ENCODE peak calls at places on chromosome X, in nine cellular contexts. W is hepatocyte, Q is PC-3, A is SK-N-SH, N is HCT116, M is GM23248, K is OCI-LY7, H is neural progenitor cell, D is GM23338. Z is an unnamed sample.

GRCh38 chrX:14616876-14617275 is 87.5 kb downstream of the GLRA2 start:
- DNase-seq in W (no peak), Q (no peak), A (no peak), N (no peak), M (peak; percentile 80), K (no peak), H (no peak), D (no peak), Z (no peak)

GRCh38 chrX:16319929-16320328 is 152.6 kb downstream of the MAGEB17 start:
- DNase-seq in W (no peak), Q (no peak), A (no peak), N (no peak), M (peak; percentile 8), K (no peak), H (no peak), D (no peak), Z (no peak)

GRCh38 chrX:154472685-154473632 is 6.1 kb downstream of the LAGE3 start:
- DNase-seq in W (no peak), Q (no peak), A (no peak), N (no peak), M (no peak), K (no peak), H (no peak), D (no peak), Z (no peak)

GRCh38 chrX:39624166-39624565 is 473.6 kb downstream of the BCOR start:
- DNase-seq in W (no peak), Q (no peak), A (no peak), N (no peak), M (no peak), K (no peak), H (no peak), D (no peak), Z (no peak)

GRCh38 chrX:107485019-107485418 is 35.6 kb downstream of the FRMPD3 start:
- DNase-seq in W (no peak), Q (no peak), A (no peak), N (no peak), M (no peak), K (peak; percentile 34), H (no peak), D (no peak), Z (no peak)

GRCh38 chrX:78517124-78517523 is 142.0 kb downstream of the RTL3 start:
- DNase-seq in W (no peak), Q (peak; percentile 80), A (no peak), N (no peak), M (no peak), K (no peak), H (no peak), D (no peak), Z (peak; percentile 76)

GRCh38 chrX:44843753-44844152 is at the start of gene DUSP21:
- DNase-seq in W (no peak), Q (no peak), A (no peak), N (no peak), M (no peak), K (no peak), H (peak; percentile 6), D (no peak), Z (no peak)

GRCh38 chrX:11597479-11597878 is 68.2 kb downstream of the ARHGAP6 start:
- DNase-seq in W (no peak), Q (no peak), A (no peak), N (no peak), M (no peak), K (no peak), H (no peak), D (no peak), Z (no peak)

GRCh38 chrX:10648608-10649007 is 28.2 kb upstream of the MID1 start:
- DNase-seq in W (peak; percentile 24), Q (no peak), A (peak; percentile 6), N (no peak), M (peak; percentile 69), K (no peak), H (no peak), D (no peak), Z (no peak)

GRCh38 chrX:106889468-106889867 is 13.7 kb downstream of the RIPPLY1 start:
- DNase-seq in W (no peak), Q (no peak), A (no peak), N (no peak), M (no peak), K (no peak), H (no peak), D (no peak), Z (no peak)

GRCh38 chrX:154696328-154697045 is 43.1 kb upstream of the CTAG2 start:
- DNase-seq in W (no peak), Q (peak; percentile 71), A (no peak), N (no peak), M (peak; percentile 83), K (no peak), H (no peak), D (no peak), Z (no peak)

GRCh38 chrX:13103914-13104274 is 59.5 kb upstream of the FAM9C start:
- DNase-seq in W (no peak), Q (no peak), A (no peak), N (no peak), M (no peak), K (no peak), H (no peak), D (no peak), Z (no peak)

GRCh38 chrX:13099121-13099520 is 54.7 kb upstream of the FAM9C start:
- DNase-seq in W (no peak), Q (peak; percentile 4), A (no peak), N (no peak), M (no peak), K (no peak), H (no peak), D (no peak), Z (no peak)

GRCh38 chrX:13102636-13103035 is 58.2 kb upstream of the FAM9C start:
- DNase-seq in W (no peak), Q (peak; percentile 22), A (no peak), N (no peak), M (no peak), K (no peak), H (no peak), D (no peak), Z (no peak)

GRCh38 chrX:13103111-13103913 is 58.9 kb upstream of the FAM9C start:
- DNase-seq in W (no peak), Q (peak; percentile 49), A (no peak), N (no peak), M (peak; percentile 27), K (no peak), H (no peak), D (no peak), Z (no peak)

GRCh38 chrX:13101439-13102139 is 57.2 kb upstream of the FAM9C start:
- DNase-seq in W (peak; percentile 87), Q (peak; percentile 91), A (no peak), N (peak; percentile 73), M (peak; percentile 90), K (no peak), H (no peak), D (no peak), Z (no peak)
- H3K4me2 ChIP-seq in W (peak overlapping the region; percentile 34), Q (peak overlapping the region; percentile 62), A (peak overlapping the region; percentile 39), N (peak overlapping the region; percentile 72), M (peak overlapping the region; percentile 42), K (no peak overlapping the region), H (no peak overlapping the region), D (no peak overlapping the region), Z (no peak overlapping the region)

DNA sequence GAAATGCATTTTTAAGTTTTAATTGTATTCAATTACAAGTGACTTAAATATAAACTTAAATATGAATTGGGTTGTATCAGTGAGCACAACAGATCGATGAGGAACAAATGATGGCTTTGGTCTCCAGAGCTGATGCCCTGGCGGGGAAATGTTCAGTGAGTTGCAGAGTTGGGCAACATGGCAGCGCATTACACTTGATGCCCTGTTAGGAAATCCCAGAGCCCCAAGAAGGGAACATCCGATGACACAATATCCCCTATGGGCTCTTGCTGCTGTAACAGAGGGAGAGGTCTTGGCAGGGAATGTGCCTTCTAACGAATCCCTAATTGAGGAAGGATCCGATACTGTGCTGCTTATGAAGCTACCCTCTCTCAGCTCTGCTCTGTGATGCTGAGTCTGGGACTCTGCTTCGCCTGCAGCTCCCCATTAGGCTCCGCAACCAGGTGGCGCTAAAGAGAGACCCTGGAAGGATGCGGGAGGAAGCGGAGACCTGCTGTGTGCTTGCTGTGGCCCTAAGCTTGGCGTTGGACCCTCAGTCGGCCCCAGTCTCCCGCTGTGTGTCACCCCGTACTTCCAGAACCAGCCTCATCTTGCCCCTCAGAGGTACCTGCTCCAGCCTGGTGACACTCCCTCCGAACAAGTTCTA is 38.9 kb downstream of the PDHA1 start:
- DNase-seq in W (peak; percentile 61), Q (peak; percentile 68), A (peak; percentile 38), N (peak; percentile 15), M (peak; percentile 42), K (peak; percentile 55), H (peak; percentile 74), D (peak; percentile 77), Z (peak; percentile 55)
- TF ChIP-seq EZH2phosphoT487 in W (no peak), Q (no peak), A (no peak), N (no peak), M (no peak), K (no peak), H (no peak), D (no peak), Z (no peak)

GRCh38 chrX:7925867-7926472 is 1.2 kb downstream of the PNPLA4 start:
- DNase-seq in W (peak; percentile 71), Q (peak; percentile 76), A (peak; percentile 49), N (peak; percentile 27), M (peak; percentile 54), K (peak; percentile 62), H (peak; percentile 68), D (peak; percentile 71), Z (peak; percentile 51)

GRCh38 chrX:7926914-7927258 is 327 bp downstream of the PNPLA4 start:
- DNase-seq in W (no peak), Q (no peak), A (no peak), N (no peak), M (no peak), K (no peak), H (no peak), D (no peak), Z (no peak)

GRCh38 chrX:7921750-7922149 is 5.5 kb downstream of the PNPLA4 start:
- DNase-seq in W (no peak), Q (no peak), A (no peak), N (no peak), M (no peak), K (no peak), H (no peak), D (no peak), Z (no peak)

GRCh38 chrX:7927259-7928167 is at the start of gene PNPLA4:
- DNase-seq in W (peak; percentile 89), Q (peak; percentile 87), A (peak; percentile 81), N (peak; percentile 72), M (peak; percentile 68), K (peak; percentile 87), H (peak; percentile 87), D (peak; percentile 80), Z (peak; percentile 11)

GRCh38 chrX:7926501-7926900 is 712 bp downstream of the PNPLA4 start:
- DNase-seq in W (no peak), Q (peak; percentile 34), A (no peak), N (no peak), M (peak; percentile 10), K (peak; percentile 0), H (no peak), D (no peak), Z (no peak)
- H2AFZ ChIP-seq in W (peak overlapping the region; percentile 71), Q (peak overlapping the region; percentile 93), A (peak overlapping the region; percentile 94), N (no peak overlapping the region), M (peak overlapping the region; percentile 98), K (peak overlapping the region; percentile 89), H (no peak overlapping the region), D (no peak overlapping the region), Z (peak overlapping the region; percentile 42)

DNA sequence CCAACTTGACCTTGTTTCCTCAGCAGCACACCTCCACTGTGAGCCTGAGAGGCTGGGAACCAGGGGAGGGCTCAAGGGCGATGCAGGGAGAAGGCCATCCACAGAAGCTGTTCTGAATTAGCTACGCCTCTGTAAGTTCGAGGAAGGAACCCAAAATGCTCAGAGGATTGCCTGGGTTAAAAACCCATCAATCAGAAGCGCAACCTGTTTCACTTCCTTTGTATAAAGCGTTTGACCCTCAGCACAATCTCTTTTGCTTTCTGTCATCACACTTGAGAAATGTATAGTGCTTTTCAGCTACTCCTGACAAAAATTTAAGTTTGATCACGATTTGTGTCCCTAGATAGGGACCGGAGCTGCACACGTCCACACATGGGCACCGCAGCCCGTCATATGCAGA is 48.0 kb upstream of the MAP3K15 start:
- DNase-seq in W (no peak), Q (no peak), A (no peak), N (no peak), M (no peak), K (peak; percentile 44), H (no peak), D (no peak), Z (no peak)
- H3K4me2 ChIP-seq in W (no peak overlapping the region), Q (no peak overlapping the region), A (no peak overlapping the region), N (no peak overlapping the region), M (no peak overlapping the region), K (peak overlapping the region; percentile 44), H (no peak overlapping the region), D (no peak overlapping the region), Z (no peak overlapping the region)